ENCODE peak calls at places on chromosome 9, in four cellular contexts. X is AG04450, V is H9, S is right atrium auricular region. D is an unnamed sample.

GRCh38 chr9:35845824-35846771 is 17.1 kb downstream of the TMEM8B start:
- DNase-seq in V (peak; percentile 74), X (no peak), S (no peak), D (no peak)

GRCh38 chr9:18071651-18072060 is 402.3 kb upstream of the ADAMTSL1 start:
- DNase-seq in S (no peak), V (no peak), X (no peak), D (no peak)

GRCh38 chr9:13941686-13942085 is 372.3 kb downstream of the NFIB start:
- DNase-seq in X (no peak), V (no peak), S (no peak), D (no peak)

GRCh38 chr9:112848316-112849151 is 42.1 kb downstream of the SLC46A2 start:
- DNase-seq in S (no peak), V (peak; percentile 55), X (no peak), D (no peak)

GRCh38 chr9:128160603-128160987 is 530 bp downstream of the BBLN start:
- DNase-seq in V (no peak), X (no peak), S (no peak), D (no peak)

GRCh38 chr9:94002316-94003140 is 47.4 kb upstream of the BARX1 start:
- DNase-seq in S (no peak), V (peak; percentile 69), X (peak; percentile 11), D (no peak)

GRCh38 chr9:87556039-87556438 is 58.4 kb downstream of the DAPK1 start:
- DNase-seq in S (no peak), X (no peak), V (no peak), D (no peak)

GRCh38 chr9:110880123-110880522 is 158.1 kb downstream of the LPAR1 start:
- DNase-seq in V (no peak), X (peak; percentile 85), S (no peak), D (no peak)

GRCh38 chr9:68794898-68795297 is 89.9 kb downstream of the PIP5K1B start:
- DNase-seq in X (no peak), S (no peak), V (no peak), D (no peak)

GRCh38 chr9:14156046-14156445 is 157.9 kb downstream of the NFIB start:
- DNase-seq in S (no peak), X (no peak), V (no peak), D (no peak)

GRCh38 chr9:4894076-4894475 is 91.0 kb upstream of the JAK2 start:
- DNase-seq in S (no peak), X (no peak), V (no peak), D (no peak)

GRCh38 chr9:98040212-98040611 is 16.3 kb upstream of the NANS start:
- DNase-seq in S (no peak), V (no peak), X (no peak), D (no peak)

GRCh38 chr9:95057121-95057520 is 260.4 kb downstream of the FANCC start:
- DNase-seq in X (peak; percentile 67), V (no peak), S (no peak), D (no peak)

GRCh38 chr9:90002299-90003045 is 397.7 kb downstream of the GADD45G start:
- DNase-seq in X (no peak), S (no peak), V (no peak), D (no peak)

GRCh38 chr9:116149844-116150243 is 3.7 kb upstream of the PAPPA start:
- DNase-seq in S (no peak), V (peak; percentile 57), X (no peak), D (peak; percentile 67)

GRCh38 chr9:116152390-116152789 is 1.2 kb upstream of the PAPPA start:
- DNase-seq in X (no peak), V (no peak), S (no peak), D (no peak)

GRCh38 chr9:116151966-116152381 is 1.6 kb upstream of the PAPPA start:
- DNase-seq in V (no peak), S (no peak), X (peak; percentile 80), D (no peak)

GRCh38 chr9:116152941-116153764 is 438 bp upstream of the PAPPA start:
- DNase-seq in S (no peak), V (peak; percentile 45), X (peak; percentile 55), D (no peak)

GRCh38 chr9:116151199-116151598 is 2.4 kb upstream of the PAPPA start:
- DNase-seq in X (no peak), V (no peak), S (no peak), D (no peak)
- TF ChIP-seq CTCF in X (no peak), V (peak; percentile 17), S (no peak), D (no peak)

GRCh38 chr9:32525506-32525905 is 490 bp downstream of the RIGI start:
- DNase-seq in S (no peak), X (no peak), V (no peak), D (no peak)

GRCh38 chr9:32526707-32527048 is 682 bp upstream of the RIGI start:
- DNase-seq in S (no peak), V (no peak), X (no peak), D (no peak)

GRCh38 chr9:32523910-32524309 is 2.1 kb downstream of the RIGI start:
- DNase-seq in S (no peak), X (no peak), V (no peak), D (no peak)

GRCh38 chr9:32524558-32525461 is 1.2 kb downstream of the RIGI start:
- DNase-seq in V (peak; percentile 32), S (no peak), X (no peak), D (no peak)

DNA sequence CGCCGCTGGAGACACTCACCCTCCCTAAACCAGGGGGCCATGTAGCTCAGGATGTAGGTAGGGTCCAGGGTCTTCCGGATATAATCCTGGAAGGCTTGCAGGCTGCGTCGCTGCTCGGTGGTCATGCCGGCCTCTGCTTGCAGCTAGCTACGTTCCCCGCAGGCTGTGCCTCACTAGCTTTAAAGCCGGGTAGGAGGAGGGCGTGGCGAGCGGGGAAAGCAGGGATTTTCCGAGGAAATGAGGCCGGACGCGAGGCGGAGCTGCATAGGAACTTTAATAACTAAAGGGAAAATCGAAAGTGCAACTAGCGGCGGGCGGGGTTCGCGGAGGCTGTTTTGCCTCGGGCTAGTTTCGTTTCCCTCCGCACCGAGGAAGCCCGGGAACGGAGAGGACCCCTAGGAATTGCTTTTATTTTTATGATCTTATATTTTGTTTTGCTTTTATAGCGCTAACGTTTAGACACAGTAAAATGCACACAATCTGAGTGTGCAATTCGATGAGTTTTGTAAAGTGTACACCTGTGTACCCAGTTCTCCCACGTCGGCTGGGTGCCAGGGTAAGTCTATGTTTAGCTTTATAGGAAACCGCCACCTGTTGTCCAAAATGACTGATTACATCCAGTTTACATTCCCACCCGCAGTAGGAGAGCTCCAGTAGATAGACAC is at the start of gene RIGI:
- DNase-seq in X (peak; percentile 82), S (peak; percentile 95), V (peak; percentile 80), D (peak; percentile 75)
- TF ChIP-seq CTCF in X (peak; percentile 32), S (peak; percentile 24), V (peak; percentile 72), D (no peak)

GRCh38 chr9:78262655-78263054 is 26.8 kb downstream of the CEP78 start:
- DNase-seq in X (no peak), S (no peak), V (no peak), D (no peak)

GRCh38 chr9:78261403-78262001 is 25.6 kb downstream of the CEP78 start:
- DNase-seq in V (no peak), X (peak; percentile 8), S (no peak), D (no peak)
- TF ChIP-seq CTCF in V (peak; percentile 77), X (peak; percentile 65), S (peak; percentile 36), D (peak; percentile 90)

GRCh38 chr9:86471501-86471900 is 117.3 kb upstream of the TUT7 start:
- DNase-seq in V (no peak), S (no peak), X (no peak), D (no peak)
- TF ChIP-seq CTCF in V (no peak), S (no peak), X (no peak), D (no peak)

GRCh38 chr9:38417003-38417965 is 7.0 kb downstream of the IGFBPL1 start:
- DNase-seq in S (no peak), V (peak; percentile 80), X (no peak), D (peak; percentile 82)
- TF ChIP-seq CTCF in S (no peak), V (peak; percentile 92), X (peak; percentile 44), D (peak; percentile 86)

DNA sequence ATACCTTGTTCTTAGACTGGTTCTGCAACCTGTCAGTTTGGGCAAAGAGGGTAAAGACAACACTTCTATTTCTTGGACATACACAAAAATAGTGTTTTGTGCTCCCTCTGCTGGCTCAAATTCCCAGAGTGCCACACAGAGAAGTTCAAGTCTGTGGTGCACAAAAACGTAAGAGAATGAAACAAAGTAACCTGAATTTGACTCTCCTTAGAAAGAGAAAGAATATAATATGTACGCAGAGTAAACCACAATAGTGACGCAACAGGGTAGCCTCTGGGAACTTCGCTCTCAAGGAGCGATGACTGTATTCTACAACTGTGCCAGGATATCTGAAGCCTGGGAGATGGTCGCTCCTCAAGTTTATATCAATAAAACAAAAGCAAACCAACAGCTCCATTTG is 18.5 kb downstream of the DDX31 start:
- DNase-seq in X (peak; percentile 90), V (no peak), S (no peak), D (peak; percentile 35)
- TF ChIP-seq CTCF in X (peak; percentile 77), V (peak; percentile 47), S (no peak), D (peak; percentile 24)

DNA sequence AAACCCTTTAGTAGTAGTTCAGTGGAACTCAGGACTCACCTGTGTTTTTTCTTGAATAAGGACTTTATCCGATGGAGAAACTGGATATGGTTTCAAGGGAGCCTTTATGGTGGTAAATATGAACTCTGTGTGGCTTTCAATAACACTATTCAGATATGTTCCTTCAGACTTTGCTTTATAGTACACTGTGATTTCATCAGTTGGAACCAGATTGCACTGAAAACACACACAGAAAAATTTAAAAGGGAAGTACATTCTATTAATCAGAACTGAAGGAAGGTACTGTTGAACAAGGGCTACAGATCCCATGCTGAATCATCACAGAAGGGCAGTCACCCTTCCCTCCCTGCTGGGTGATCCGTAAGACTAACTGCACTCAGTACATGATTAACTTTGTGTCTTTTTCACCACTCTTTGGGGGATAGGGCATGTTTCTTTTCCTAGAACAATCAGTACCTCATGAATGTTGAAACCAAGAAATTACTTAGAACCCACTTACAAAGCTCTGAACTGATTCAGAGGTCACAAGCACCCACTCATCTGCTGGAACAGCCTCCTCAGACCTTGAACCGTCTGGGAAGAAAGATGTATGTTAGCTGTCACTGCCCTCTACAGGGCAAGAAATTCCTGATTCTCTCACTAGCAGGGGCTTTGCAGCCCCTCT is 51.2 kb downstream of the IARS1 start:
- DNase-seq in X (peak; percentile 39), S (no peak), V (no peak), D (no peak)
- TF ChIP-seq CTCF in X (peak; percentile 62), S (no peak), V (peak; percentile 59), D (peak; percentile 35)

GRCh38 chr9:116928884-116929283 is 241.8 kb downstream of the TRIM32 start:
- DNase-seq in X (no peak), V (peak; percentile 68), S (no peak), D (no peak)

GRCh38 chr9:116928283-116928682 is 241.2 kb downstream of the TRIM32 start:
- DNase-seq in V (no peak), S (no peak), X (no peak), D (no peak)

GRCh38 chr9:116935149-116935897 is 248.2 kb downstream of the TRIM32 start:
- DNase-seq in X (no peak), V (no peak), S (no peak), D (no peak)

GRCh38 chr9:116937361-116937760 is 250.3 kb downstream of the TRIM32 start:
- DNase-seq in X (no peak), V (no peak), S (no peak), D (no peak)

GRCh38 chr9:116933251-116933650 is 246.1 kb downstream of the TRIM32 start:
- DNase-seq in S (no peak), V (no peak), X (no peak), D (no peak)
- TF ChIP-seq CTCF in S (no peak), V (no peak), X (no peak), D (no peak)

D was measured in glutamatergic neuron.